ENCODE peak calls at places on chromosomes 12 and 14, in eight cellular contexts. H is effector memory CD4-positive, alpha-beta T cell; L is body of pancreas; W is uterus; G is OCI-LY7; T is choroid plexus epithelial cell; Y is psoas muscle; Q is CD4-positive, CD25-positive, alpha-beta regulatory T cell. K is an unnamed sample.

GRCh38 chr12:53388932-53389331 is 9.0 kb downstream of the SP1 start:
- DNase-seq in H (no peak), L (no peak), W (no peak), G (no peak), T (no peak), Y (no peak), Q (no peak), K (no peak)

GRCh38 chr14:101122114-101122854 is 218.8 kb upstream of the RTL1 start:
- DNase-seq in H (no peak), L (no peak), W (no peak), G (no peak), T (no peak), Y (peak; percentile 49), Q (no peak), K (no peak)

GRCh38 chr14:88179725-88180124 is 143.3 kb downstream of the KCNK10 start:
- DNase-seq in H (no peak), L (no peak), W (no peak), G (no peak), T (no peak), Y (no peak), Q (no peak), K (no peak)

GRCh38 chr12:64610092-64610659 is at the start of gene RASSF3:
- DNase-seq in H (peak; percentile 72), L (peak; percentile 71), W (peak; percentile 74), G (peak; percentile 91), T (peak; percentile 72), Y (peak; percentile 84), Q (peak; percentile 90), K (peak; percentile 72)

GRCh38 chr14:94029671-94030203 is 3.6 kb downstream of the OTUB2 start:
- DNase-seq in H (no peak), L (no peak), W (no peak), G (no peak), T (no peak), Y (no peak), Q (no peak), K (no peak)

GRCh38 chr12:89333564-89334252 is 18.6 kb downstream of the DUSP6 start:
- DNase-seq in H (no peak), L (no peak), W (no peak), G (no peak), T (no peak), Y (no peak), Q (peak; percentile 65), K (no peak)

GRCh38 chr14:74932401-74932901 is 9.4 kb upstream of the RPS6KL1 start:
- DNase-seq in H (no peak), L (no peak), W (no peak), G (no peak), T (no peak), Y (no peak), Q (no peak), K (no peak)

GRCh38 chr12:94640134-94640928 is 10.0 kb downstream of the TMCC3 start:
- DNase-seq in H (no peak), L (no peak), W (no peak), G (no peak), T (peak; percentile 96), Y (no peak), Q (peak; percentile 63), K (peak; percentile 91)

GRCh38 chr12:110269622-110270124 is 11.4 kb upstream of the ATP2A2 start:
- DNase-seq in H (no peak), L (no peak), W (peak; percentile 56), G (no peak), T (peak; percentile 75), Y (no peak), Q (no peak), K (peak; percentile 74)

GRCh38 chr12:112381421-112381897 is 772 bp downstream of the HECTD4 start:
- DNase-seq in H (peak; percentile 22), L (peak; percentile 29), W (peak; percentile 23), G (peak; percentile 68), T (peak; percentile 13), Y (peak; percentile 56), Q (peak; percentile 26), K (no peak)

GRCh38 chr12:89783321-89784060 is 74.9 kb upstream of the ATP2B1 start:
- DNase-seq in H (no peak), L (no peak), W (no peak), G (no peak), T (peak; percentile 47), Y (no peak), Q (no peak), K (peak; percentile 12)

GRCh38 chr12:102300824-102301461 is 103.3 kb upstream of the PMCH start:
- DNase-seq in H (no peak), L (peak; percentile 29), W (no peak), G (peak; percentile 35), T (peak; percentile 79), Y (no peak), Q (peak; percentile 62), K (peak; percentile 42)

DNA sequence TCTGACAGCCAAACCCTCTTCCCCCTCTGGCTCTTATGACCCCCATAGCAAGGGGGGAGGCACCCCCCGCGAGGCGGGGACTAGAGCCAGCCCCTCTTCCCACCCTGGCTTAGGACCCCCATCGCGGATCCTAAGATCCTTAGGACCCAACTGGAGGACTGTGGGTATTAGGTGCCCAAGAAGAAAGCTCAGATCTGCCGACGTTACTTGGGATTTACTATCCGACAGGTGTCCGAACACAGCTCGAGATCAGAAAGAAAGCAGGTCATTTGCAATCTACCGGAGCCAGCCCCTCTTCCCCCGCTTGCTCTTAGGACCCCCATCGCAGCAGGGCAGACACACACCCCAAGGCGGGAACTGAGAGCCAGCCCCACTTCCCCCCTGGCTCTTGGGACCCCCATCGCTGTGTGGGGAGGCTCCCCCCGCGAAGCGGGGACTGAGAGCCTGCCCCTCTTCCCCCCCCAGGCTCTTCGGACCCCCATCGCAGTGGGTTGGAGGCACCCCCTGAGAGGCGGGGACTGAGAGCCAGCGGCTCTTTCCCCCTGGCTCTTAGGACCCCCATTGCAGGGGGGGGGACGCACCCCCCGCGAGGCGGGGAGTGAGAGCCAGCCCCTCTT is 46.8 kb downstream of the DDX11 start:
- DNase-seq in H (no peak), L (no peak), W (no peak), G (no peak), T (no peak), Y (no peak), Q (no peak), K (no peak)
- H3K4me3 ChIP-seq in H (no peak overlapping the region), L (no peak overlapping the region), W (no peak overlapping the region), G (no peak overlapping the region), T (no peak overlapping the region), Y (peak overlapping the region; percentile 56), Q (no peak overlapping the region), K (no peak overlapping the region)

GRCh38 chr12:51177897-51178296 is 5.0 kb upstream of the TFCP2 start:
- DNase-seq in H (no peak), L (no peak), W (no peak), G (no peak), T (no peak), Y (no peak), Q (no peak), K (no peak)

GRCh38 chr12:51174501-51174900 is 1.6 kb upstream of the TFCP2 start:
- DNase-seq in H (no peak), L (no peak), W (no peak), G (no peak), T (no peak), Y (no peak), Q (no peak), K (no peak)

GRCh38 chr12:51172515-51173431 is at the start of gene TFCP2:
- DNase-seq in H (peak; percentile 88), L (peak; percentile 96), W (peak; percentile 95), G (peak; percentile 82), T (peak; percentile 98), Y (peak; percentile 99), Q (peak; percentile 97), K (peak; percentile 98)

GRCh38 chr12:51171884-51172514 is 936 bp downstream of the TFCP2 start:
- DNase-seq in H (no peak), L (no peak), W (no peak), G (peak; percentile 22), T (peak; percentile 37), Y (no peak), Q (peak; percentile 38), K (peak; percentile 30)
- H3K4me3 ChIP-seq in H (peak overlapping the region; percentile 93), L (peak overlapping the region; percentile 30), W (peak overlapping the region; percentile 92), G (peak overlapping the region; percentile 80), T (peak overlapping the region; percentile 92), Y (peak overlapping the region; percentile 88), Q (peak overlapping the region; percentile 87), K (peak overlapping the region; percentile 83)

DNA sequence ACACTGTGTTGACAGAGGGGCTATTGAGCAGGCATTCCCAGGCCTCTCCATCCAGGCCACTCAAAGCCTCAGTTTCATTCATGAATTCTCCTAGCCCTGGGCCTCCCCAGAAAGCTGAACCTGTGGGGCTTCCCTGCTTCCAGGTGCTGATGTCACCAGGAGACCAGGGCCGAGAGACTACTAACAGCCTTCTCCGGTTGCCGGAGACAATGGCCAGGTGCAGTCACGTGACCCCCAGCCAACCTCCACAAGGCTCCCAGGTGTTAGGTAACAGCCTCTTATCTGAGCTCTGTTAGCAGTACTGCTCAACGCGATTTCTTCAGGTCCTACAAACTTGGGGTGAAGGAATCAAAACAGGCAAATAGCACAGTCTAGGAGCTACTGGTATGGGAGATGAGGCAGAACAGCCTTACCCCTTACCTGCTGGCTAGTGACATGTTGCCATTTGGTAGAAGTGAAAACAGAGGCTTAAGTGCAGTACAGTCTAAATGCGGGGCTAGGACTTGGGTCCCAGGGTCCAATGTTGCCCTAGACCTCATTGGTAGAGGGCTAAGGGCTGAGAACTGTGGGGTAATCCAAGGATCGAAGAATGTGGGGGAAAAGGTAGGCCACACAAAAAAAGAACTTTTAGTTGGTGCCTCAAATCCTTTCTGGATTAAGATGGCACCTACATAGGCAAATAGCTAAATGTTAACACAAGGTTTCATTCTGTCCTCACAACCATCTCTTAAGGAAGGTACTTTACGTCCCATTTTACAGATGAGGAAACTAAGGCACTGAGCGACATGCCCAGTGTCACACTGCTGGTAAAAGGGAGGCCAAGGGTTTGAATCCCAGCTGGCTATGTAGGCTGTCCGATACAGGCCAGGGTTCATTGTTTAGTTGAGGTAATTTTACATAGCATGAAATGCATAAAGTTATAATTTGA is 3.8 kb downstream of the CCDC88C start:
- DNase-seq in H (peak; percentile 63), L (peak; percentile 93), W (no peak), G (peak; percentile 51), T (no peak), Y (no peak), Q (peak; percentile 70), K (no peak)
- H3K4me3 ChIP-seq in H (peak overlapping the region; percentile 95), L (no peak overlapping the region), W (no peak overlapping the region), G (peak overlapping the region; percentile 89), T (no peak overlapping the region), Y (no peak overlapping the region), Q (peak overlapping the region; percentile 98), K (no peak overlapping the region)

DNA sequence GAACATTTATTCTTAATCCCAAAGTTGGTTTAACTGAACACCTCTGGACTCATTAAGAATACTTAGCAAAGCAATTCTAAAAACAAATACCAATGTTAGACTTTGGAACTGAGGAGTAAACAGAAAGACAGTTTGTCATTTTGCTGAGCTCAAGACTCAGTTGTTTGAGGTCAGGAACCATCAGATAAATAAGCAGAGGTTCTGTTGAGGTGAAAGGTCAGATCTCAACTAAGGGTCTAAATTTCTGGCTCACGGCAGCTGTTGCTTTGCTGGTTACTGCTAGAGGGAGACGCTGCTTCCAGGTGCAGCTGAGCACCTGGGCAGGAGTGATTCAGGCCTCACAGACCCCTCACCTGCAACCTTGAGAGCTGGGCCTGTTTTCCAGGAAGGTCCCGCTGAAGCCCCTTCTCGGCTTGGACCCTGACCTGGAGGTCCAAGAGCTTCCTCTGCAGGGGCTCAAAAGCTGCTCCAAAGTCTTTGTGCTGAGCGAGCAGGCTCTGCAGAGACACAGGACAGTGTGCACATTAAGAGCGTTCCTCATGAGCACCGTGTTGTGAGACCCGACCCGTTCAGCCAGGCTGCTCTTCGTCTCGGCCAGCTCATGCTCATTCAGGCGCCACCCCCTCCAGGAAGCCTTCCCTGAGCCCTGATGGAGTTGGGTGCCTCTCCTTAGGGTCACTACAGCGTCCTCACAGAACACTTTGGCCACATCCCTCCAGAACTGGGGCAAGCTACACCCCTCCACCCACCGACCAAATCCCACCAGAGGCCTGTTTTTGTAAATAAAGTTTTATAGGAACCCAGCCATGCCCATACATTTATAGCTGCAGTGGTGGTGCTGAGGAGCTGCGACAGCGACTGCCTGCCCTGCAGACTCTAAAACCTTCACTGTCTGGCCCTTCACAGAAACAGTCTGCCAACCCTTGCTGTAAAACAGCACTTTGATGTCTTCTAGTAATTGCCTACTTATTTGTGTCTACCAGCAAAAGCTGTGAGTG is 72.0 kb downstream of the SYNE3 start:
- DNase-seq in H (no peak), L (no peak), W (no peak), G (peak; percentile 41), T (no peak), Y (no peak), Q (no peak), K (no peak)
- H3K4me3 ChIP-seq in H (no peak overlapping the region), L (no peak overlapping the region), W (no peak overlapping the region), G (no peak overlapping the region), T (no peak overlapping the region), Y (no peak overlapping the region), Q (no peak overlapping the region), K (no peak overlapping the region)

K was measured in astrocyte of the spinal cord.